ENCODE peak calls at places on chromosomes 2 and 18, in six cellular contexts. B is Caki2; C is lung; V is ecto neural progenitor cell; F is activated T-cell treated with anti-CD3 and anti-CD28 coated beads, Interleukin-2, amount 50 U/mL, for 1 hour; M is vagina. G is an unnamed sample.

GRCh38 chr2:230866704-230867561 is 2.2 kb downstream of the ITM2C start:
- DNase-seq in F (peak; percentile 71), C (no peak), M (peak; percentile 86), B (no peak), V (no peak), G (peak; percentile 83)

GRCh38 chr2:74181739-74182138 is 3.1 kb upstream of the MOB1A start:
- DNase-seq in F (no peak), M (no peak), V (no peak), B (no peak), C (peak; percentile 63), G (no peak)

GRCh38 chr2:221200184-221200839 is 371.8 kb downstream of the EPHA4 start:
- DNase-seq in F (no peak), M (no peak), B (no peak), C (no peak), V (no peak), G (no peak)

GRCh38 chr18:13680612-13681011 is 45.7 kb downstream of the FAM210A start:
- DNase-seq in F (no peak), C (no peak), M (no peak), B (no peak), V (peak; percentile 62), G (no peak)

GRCh38 chr18:10856146-10856545 is 293.2 kb downstream of the PIEZO2 start:
- DNase-seq in B (peak; percentile 45), C (no peak), F (no peak), V (no peak), M (no peak), G (no peak)

GRCh38 chr18:67865400-67865799 is 348.9 kb upstream of the DSEL start:
- DNase-seq in F (no peak), C (no peak), B (no peak), V (no peak), M (no peak), G (no peak)

GRCh38 chr2:72112421-72112820 is 35.2 kb downstream of the CYP26B1 start:
- DNase-seq in B (no peak), C (no peak), F (no peak), M (peak; percentile 20), V (peak; percentile 31), G (no peak)

GRCh38 chr18:46042571-46043123 is 29.4 kb downstream of the PSTPIP2 start:
- DNase-seq in B (no peak), C (no peak), V (no peak), M (no peak), F (no peak), G (peak; percentile 65)

GRCh38 chr2:26052731-26053130 is 18.8 kb downstream of the RAB10 start:
- DNase-seq in V (no peak), B (no peak), C (no peak), F (no peak), M (no peak), G (no peak)

GRCh38 chr18:75218524-75218923 is 7.9 kb downstream of the TSHZ1 start:
- DNase-seq in C (no peak), M (no peak), B (no peak), V (no peak), F (no peak), G (no peak)

GRCh38 chr2:71787108-71787415 is 333.7 kb downstream of the DYSF start:
- DNase-seq in B (no peak), F (no peak), M (peak; percentile 54), V (peak; percentile 38), C (no peak), G (no peak)

GRCh38 chr2:98240796-98241398 is 105.4 kb upstream of the CNGA3 start:
- DNase-seq in C (no peak), F (no peak), B (no peak), M (no peak), V (no peak), G (no peak)

GRCh38 chr2:96839288-96839874 is 4.4 kb downstream of the ANKRD23 start:
- DNase-seq in V (no peak), C (peak; percentile 73), F (peak; percentile 79), B (no peak), M (no peak), G (peak; percentile 90)

GRCh38 chr2:43766006-43766405 is 7.8 kb upstream of the DYNC2LI1 start:
- DNase-seq in V (no peak), B (peak; percentile 75), C (no peak), F (no peak), M (no peak), G (no peak)

GRCh38 chr2:215447056-215447455 is 11.2 kb upstream of the FN1 start:
- DNase-seq in C (no peak), B (no peak), M (no peak), F (no peak), V (no peak), G (no peak)